ENCODE peak calls at places on chromosomes 1 and 21, in seven cellular contexts. One of them, this sample, is unnamed.

GRCh38 chr21:36183144-36183795 is 26.6 kb downstream of the DOP1B start:
- DNase-seq in cardiac muscle cell: peak
- DNase-seq in GM23338: no peak
- DNase-seq in mammary epithelial cell: peak
- DNase-seq in bronchial epithelial cell: peak
- DNase-seq in cardiac fibroblast: peak
- DNase-seq in fibroblast of lung: no peak
- DNase-seq in this sample: no peak

GRCh38 chr1:180150982-180151381 is 3.7 kb upstream of the QSOX1 start:
- DNase-seq in bronchial epithelial cell: no peak
- DNase-seq in mammary epithelial cell: no peak
- DNase-seq in cardiac fibroblast: peak
- DNase-seq in cardiac muscle cell: peak
- DNase-seq in fibroblast of lung: peak
- DNase-seq in GM23338: no peak
- DNase-seq in this sample: no peak

GRCh38 chr1:86201321-86201720 is 44.7 kb upstream of the COL24A1 start:
- DNase-seq in cardiac fibroblast: peak
- DNase-seq in cardiac muscle cell: peak
- DNase-seq in bronchial epithelial cell: no peak
- DNase-seq in mammary epithelial cell: no peak
- DNase-seq in GM23338: no peak
- DNase-seq in fibroblast of lung: no peak
- DNase-seq in this sample: no peak

GRCh38 chr1:95023399-95024050 is 49.2 kb downstream of the ALG14 start:
- DNase-seq in cardiac fibroblast: peak
- DNase-seq in mammary epithelial cell: peak
- DNase-seq in GM23338: no peak
- DNase-seq in cardiac muscle cell: peak
- DNase-seq in bronchial epithelial cell: peak
- DNase-seq in fibroblast of lung: peak
- DNase-seq in this sample: no peak

GRCh38 chr1:53800621-53801020 is 37.5 kb downstream of the NDC1 start:
- DNase-seq in bronchial epithelial cell: no peak
- DNase-seq in cardiac fibroblast: no peak
- DNase-seq in GM23338: no peak
- DNase-seq in cardiac muscle cell: no peak
- DNase-seq in mammary epithelial cell: no peak
- DNase-seq in fibroblast of lung: no peak
- DNase-seq in this sample: no peak

GRCh38 chr21:38699048-38699447 is 106.7 kb upstream of the ETS2 start:
- DNase-seq in mammary epithelial cell: no peak
- DNase-seq in cardiac fibroblast: no peak
- DNase-seq in cardiac muscle cell: no peak
- DNase-seq in GM23338: peak
- DNase-seq in bronchial epithelial cell: peak
- DNase-seq in fibroblast of lung: no peak
- DNase-seq in this sample: no peak

GRCh38 chr1:165629131-165629530 is 1.9 kb upstream of the MGST3 start:
- DNase-seq in bronchial epithelial cell: no peak
- DNase-seq in GM23338: no peak
- DNase-seq in fibroblast of lung: no peak
- DNase-seq in mammary epithelial cell: no peak
- DNase-seq in cardiac fibroblast: no peak
- DNase-seq in cardiac muscle cell: peak
- DNase-seq in this sample: no peak

GRCh38 chr21:29904359-29905282 is 35.2 kb downstream of the GRIK1 start:
- DNase-seq in cardiac fibroblast: peak
- DNase-seq in mammary epithelial cell: peak
- DNase-seq in cardiac muscle cell: no peak
- DNase-seq in fibroblast of lung: peak
- DNase-seq in bronchial epithelial cell: peak
- DNase-seq in GM23338: peak
- DNase-seq in this sample: no peak

GRCh38 chr1:225572422-225572821 is 80.5 kb downstream of the ENAH start:
- DNase-seq in fibroblast of lung: peak
- DNase-seq in GM23338: no peak
- DNase-seq in cardiac fibroblast: peak
- DNase-seq in mammary epithelial cell: no peak
- DNase-seq in bronchial epithelial cell: peak
- DNase-seq in cardiac muscle cell: peak
- DNase-seq in this sample: no peak

GRCh38 chr1:173392895-173393654 is 84.1 kb upstream of the PRDX6 start:
- DNase-seq in GM23338: no peak
- DNase-seq in bronchial epithelial cell: peak
- DNase-seq in mammary epithelial cell: peak
- DNase-seq in fibroblast of lung: peak
- DNase-seq in cardiac muscle cell: peak
- DNase-seq in cardiac fibroblast: peak
- DNase-seq in this sample: peak

GRCh38 chr1:214244841-214245240 is 36.1 kb upstream of the SMYD2 start:
- DNase-seq in cardiac muscle cell: no peak
- DNase-seq in mammary epithelial cell: no peak
- DNase-seq in GM23338: no peak
- DNase-seq in bronchial epithelial cell: no peak
- DNase-seq in cardiac fibroblast: no peak
- DNase-seq in fibroblast of lung: no peak
- DNase-seq in this sample: no peak

GRCh38 chr1:54053745-54054437 is 483 bp downstream of the TCEANC2 start:
- DNase-seq in bronchial epithelial cell: peak
- DNase-seq in mammary epithelial cell: peak
- DNase-seq in cardiac fibroblast: peak
- DNase-seq in cardiac muscle cell: peak
- DNase-seq in GM23338: peak
- DNase-seq in fibroblast of lung: peak
- DNase-seq in this sample: no peak

GRCh38 chr21:34887729-34888568 is 161.2 kb downstream of the RUNX1 start:
- DNase-seq in cardiac fibroblast: peak
- DNase-seq in mammary epithelial cell: peak
- DNase-seq in fibroblast of lung: peak
- DNase-seq in GM23338: peak
- DNase-seq in cardiac muscle cell: peak
- DNase-seq in bronchial epithelial cell: peak
- DNase-seq in this sample: peak

GRCh38 chr1:107404756-107405155 is 263.9 kb downstream of the NTNG1 start:
- DNase-seq in bronchial epithelial cell: peak
- DNase-seq in GM23338: no peak
- DNase-seq in cardiac muscle cell: peak
- DNase-seq in fibroblast of lung: peak
- DNase-seq in cardiac fibroblast: no peak
- DNase-seq in mammary epithelial cell: peak
- DNase-seq in this sample: no peak

GRCh38 chr1:27397749-27398148 is 5.3 kb downstream of the GPR3 start:
- DNase-seq in mammary epithelial cell: no peak
- DNase-seq in GM23338: peak
- DNase-seq in cardiac fibroblast: no peak
- DNase-seq in bronchial epithelial cell: no peak
- DNase-seq in cardiac muscle cell: no peak
- DNase-seq in fibroblast of lung: no peak
- DNase-seq in this sample: no peak

GRCh38 chr1:95086949-95087533 is 14.3 kb upstream of the ALG14 start:
- DNase-seq in mammary epithelial cell: peak
- DNase-seq in GM23338: peak
- DNase-seq in bronchial epithelial cell: peak
- DNase-seq in cardiac fibroblast: peak
- DNase-seq in cardiac muscle cell: peak
- DNase-seq in fibroblast of lung: peak
- DNase-seq in this sample: peak

GRCh38 chr1:26828352-26829093 is 2.0 kb downstream of the ZDHHC18 start:
- DNase-seq in bronchial epithelial cell: no peak
- DNase-seq in fibroblast of lung: no peak
- DNase-seq in cardiac fibroblast: no peak
- DNase-seq in GM23338: no peak
- DNase-seq in cardiac muscle cell: no peak
- DNase-seq in mammary epithelial cell: no peak
- DNase-seq in this sample: no peak

GRCh38 chr1:171220551-171221175 is 27.6 kb upstream of the FMO1 start:
- DNase-seq in mammary epithelial cell: peak
- DNase-seq in GM23338: peak
- DNase-seq in bronchial epithelial cell: no peak
- DNase-seq in cardiac fibroblast: peak
- DNase-seq in fibroblast of lung: peak
- DNase-seq in cardiac muscle cell: peak
- DNase-seq in this sample: no peak

GRCh38 chr1:90761781-90762589 is 44.9 kb upstream of the BARHL2 start:
- DNase-seq in GM23338: peak
- DNase-seq in bronchial epithelial cell: no peak
- DNase-seq in cardiac fibroblast: no peak
- DNase-seq in mammary epithelial cell: peak
- DNase-seq in fibroblast of lung: no peak
- DNase-seq in cardiac muscle cell: no peak
- DNase-seq in this sample: no peak

GRCh38 chr1:21887796-21888195 is 49.3 kb downstream of the HSPG2 start:
- DNase-seq in cardiac muscle cell: no peak
- DNase-seq in cardiac fibroblast: no peak
- DNase-seq in bronchial epithelial cell: no peak
- DNase-seq in fibroblast of lung: no peak
- DNase-seq in mammary epithelial cell: no peak
- DNase-seq in GM23338: no peak
- DNase-seq in this sample: no peak
- H3K4me3 ChIP-seq in cardiac muscle cell: no peak
- H3K4me3 ChIP-seq in cardiac fibroblast: no peak
- H3K4me3 ChIP-seq in bronchial epithelial cell: no peak
- H3K4me3 ChIP-seq in fibroblast of lung: no peak
- H3K4me3 ChIP-seq in mammary epithelial cell: no peak
- H3K4me3 ChIP-seq in GM23338: no peak
- H3K4me3 ChIP-seq in this sample: no peak

GRCh38 chr1:119366424-119366823 is 2.2 kb upstream of the HAO2 start:
- DNase-seq in GM23338: no peak
- DNase-seq in bronchial epithelial cell: no peak
- DNase-seq in cardiac fibroblast: no peak
- DNase-seq in mammary epithelial cell: no peak
- DNase-seq in fibroblast of lung: no peak
- DNase-seq in cardiac muscle cell: no peak
- DNase-seq in this sample: no peak
- TF ChIP-seq CTCF in GM23338: no peak
- TF ChIP-seq CTCF in bronchial epithelial cell: no peak
- TF ChIP-seq CTCF in cardiac fibroblast: no peak
- TF ChIP-seq CTCF in mammary epithelial cell: no peak
- TF ChIP-seq CTCF in fibroblast of lung: no peak
- TF ChIP-seq CTCF in cardiac muscle cell: no peak
- TF ChIP-seq CTCF in this sample: no peak

GRCh38 chr21:41427556-41427955 is 1.5 kb downstream of the MX1 start:
- DNase-seq in cardiac muscle cell: no peak
- DNase-seq in GM23338: no peak
- DNase-seq in mammary epithelial cell: no peak
- DNase-seq in bronchial epithelial cell: no peak
- DNase-seq in fibroblast of lung: no peak
- DNase-seq in cardiac fibroblast: no peak
- DNase-seq in this sample: no peak

GRCh38 chr21:41425588-41425953 is 468 bp upstream of the MX1 start:
- DNase-seq in bronchial epithelial cell: no peak
- DNase-seq in GM23338: no peak
- DNase-seq in fibroblast of lung: no peak
- DNase-seq in mammary epithelial cell: no peak
- DNase-seq in cardiac muscle cell: no peak
- DNase-seq in cardiac fibroblast: no peak
- DNase-seq in this sample: no peak

GRCh38 chr21:41428311-41428710 is 2.3 kb downstream of the MX1 start:
- DNase-seq in GM23338: no peak
- DNase-seq in cardiac muscle cell: no peak
- DNase-seq in bronchial epithelial cell: no peak
- DNase-seq in cardiac fibroblast: no peak
- DNase-seq in mammary epithelial cell: no peak
- DNase-seq in fibroblast of lung: no peak
- DNase-seq in this sample: no peak

GRCh38 chr21:41425954-41426655 is at the start of gene MX1:
- DNase-seq in GM23338: peak
- DNase-seq in bronchial epithelial cell: no peak
- DNase-seq in mammary epithelial cell: peak
- DNase-seq in fibroblast of lung: peak
- DNase-seq in cardiac fibroblast: peak
- DNase-seq in cardiac muscle cell: peak
- DNase-seq in this sample: no peak

GRCh38 chr21:41426656-41427311 is 745 bp downstream of the MX1 start:
- DNase-seq in mammary epithelial cell: no peak
- DNase-seq in cardiac muscle cell: no peak
- DNase-seq in GM23338: peak
- DNase-seq in cardiac fibroblast: no peak
- DNase-seq in bronchial epithelial cell: no peak
- DNase-seq in fibroblast of lung: no peak
- DNase-seq in this sample: no peak
- H3K4me3 ChIP-seq in mammary epithelial cell: peak
- H3K4me3 ChIP-seq in cardiac muscle cell: peak
- H3K4me3 ChIP-seq in GM23338: peak
- H3K4me3 ChIP-seq in cardiac fibroblast: peak
- H3K4me3 ChIP-seq in bronchial epithelial cell: peak
- H3K4me3 ChIP-seq in fibroblast of lung: no peak
- H3K4me3 ChIP-seq in this sample: peak

GRCh38 chr21:16079830-16080229 is 350.0 kb downstream of the USP25 start:
- DNase-seq in fibroblast of lung: peak
- DNase-seq in cardiac fibroblast: peak
- DNase-seq in cardiac muscle cell: peak
- DNase-seq in mammary epithelial cell: peak
- DNase-seq in GM23338: no peak
- DNase-seq in bronchial epithelial cell: peak
- DNase-seq in this sample: no peak

GRCh38 chr21:16085436-16085835 is 355.7 kb downstream of the USP25 start:
- DNase-seq in fibroblast of lung: peak
- DNase-seq in GM23338: no peak
- DNase-seq in bronchial epithelial cell: peak
- DNase-seq in cardiac muscle cell: no peak
- DNase-seq in mammary epithelial cell: no peak
- DNase-seq in cardiac fibroblast: peak
- DNase-seq in this sample: no peak

GRCh38 chr21:16081304-16081703 is 351.5 kb downstream of the USP25 start:
- DNase-seq in cardiac muscle cell: no peak
- DNase-seq in cardiac fibroblast: no peak
- DNase-seq in mammary epithelial cell: no peak
- DNase-seq in GM23338: no peak
- DNase-seq in fibroblast of lung: no peak
- DNase-seq in bronchial epithelial cell: no peak
- DNase-seq in this sample: no peak

GRCh38 chr21:16084776-16085364 is 355.1 kb downstream of the USP25 start:
- DNase-seq in GM23338: no peak
- DNase-seq in cardiac fibroblast: peak
- DNase-seq in fibroblast of lung: peak
- DNase-seq in cardiac muscle cell: peak
- DNase-seq in mammary epithelial cell: no peak
- DNase-seq in bronchial epithelial cell: peak
- DNase-seq in this sample: peak

DNA sequence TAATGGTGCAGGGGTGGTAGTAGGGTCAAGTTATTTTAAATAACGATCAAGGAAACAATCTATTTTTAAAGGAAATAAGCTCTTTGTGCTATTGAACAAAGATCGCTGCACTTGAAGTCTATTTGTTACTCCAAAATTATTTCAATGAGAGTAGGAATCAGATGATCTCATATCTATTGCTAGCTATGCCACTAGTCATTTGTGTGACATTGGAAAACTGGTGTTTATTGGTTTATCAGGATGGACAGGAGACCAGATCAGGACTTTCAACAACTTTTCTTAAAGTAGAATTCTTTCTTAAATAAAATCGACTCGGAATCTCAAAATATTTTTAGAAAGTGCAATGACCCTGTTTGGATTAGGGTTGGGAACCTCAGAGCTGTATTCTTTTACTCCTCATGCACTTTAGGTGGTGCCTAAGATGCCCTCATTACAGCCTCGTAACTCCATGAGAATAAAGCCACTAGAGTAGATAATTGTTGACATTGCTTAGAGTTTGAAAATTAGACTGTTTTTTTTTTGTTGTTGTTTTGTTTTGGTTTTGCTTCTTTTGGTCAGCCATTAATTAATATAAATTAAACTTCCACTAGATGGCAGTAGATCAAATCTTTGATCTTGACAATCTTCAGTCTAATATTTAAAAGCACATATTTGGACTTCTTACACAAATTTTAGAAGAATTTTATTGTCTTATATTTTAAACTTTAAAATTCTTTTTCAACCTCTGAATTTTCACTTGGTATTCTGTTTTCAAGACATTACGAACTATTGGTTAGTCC is 352.4 kb downstream of the USP25 start:
- DNase-seq in mammary epithelial cell: no peak
- DNase-seq in fibroblast of lung: peak
- DNase-seq in cardiac fibroblast: peak
- DNase-seq in bronchial epithelial cell: peak
- DNase-seq in GM23338: peak
- DNase-seq in cardiac muscle cell: peak
- DNase-seq in this sample: no peak
- TF ChIP-seq CTCF in mammary epithelial cell: peak
- TF ChIP-seq CTCF in fibroblast of lung: no peak
- TF ChIP-seq CTCF in cardiac fibroblast: no peak
- TF ChIP-seq CTCF in bronchial epithelial cell: peak
- TF ChIP-seq CTCF in GM23338: peak
- TF ChIP-seq CTCF in cardiac muscle cell: peak
- TF ChIP-seq CTCF in this sample: peak